ENCODE peak calls at places on chromosomes 2 and 18, in four cellular contexts. V is HepG2, R is K562, Y is GM12878. M is an unnamed sample.

GRCh38 chr2:149040451-149040850 is 2.0 kb downstream of the LYPD6B start:
- DNase-seq in V (peak), R (peak), Y (no peak), M (peak)

GRCh38 chr2:220272656-220273055 is 645.2 kb downstream of the SLC4A3 start:
- DNase-seq in V (no peak), Y (no peak), R (no peak), M (no peak)

GRCh38 chr2:15686643-15687042 is 95.0 kb downstream of the DDX1 start:
- DNase-seq in Y (no peak), R (no peak), V (no peak), M (no peak)

GRCh38 chr18:55320399-55321255 is 267.4 kb downstream of the TCF4 start:
- DNase-seq in Y (no peak), V (no peak), R (no peak), M (no peak)

GRCh38 chr2:16005819-16006536 is 65.6 kb downstream of the MYCN start:
- DNase-seq in V (peak), R (no peak), Y (no peak), M (no peak)

GRCh38 chr18:52312321-52312720 is 27.7 kb upstream of the DCC start:
- DNase-seq in R (no peak), V (no peak), Y (no peak), M (no peak)

GRCh38 chr2:144835634-144836351 is 315.9 kb upstream of the ZEB2 start:
- DNase-seq in V (no peak), R (no peak), Y (no peak), M (no peak)

GRCh38 chr2:33375054-33375453 is 101.4 kb upstream of the RASGRP3 start:
- DNase-seq in Y (no peak), V (no peak), R (no peak), M (no peak)

GRCh38 chr18:49694402-49694801 is 118.9 kb downstream of the ACAA2 start:
- DNase-seq in Y (no peak), R (no peak), V (no peak), M (no peak)

GRCh38 chr2:29114841-29115609 is at the start of gene CLIP4:
- DNase-seq in V (no peak), Y (no peak), R (peak), M (peak)

GRCh38 chr2:39685135-39685534 is 19.4 kb downstream of the TMEM178A start:
- DNase-seq in Y (no peak), V (no peak), R (no peak), M (no peak)

GRCh38 chr2:207432471-207432870 is 97.3 kb upstream of the CREB1 start:
- DNase-seq in Y (no peak), R (no peak), V (no peak), M (no peak)

GRCh38 chr2:239668042-239668441 is 267.2 kb upstream of the HDAC4 start:
- DNase-seq in R (no peak), Y (no peak), V (no peak), M (no peak)

GRCh38 chr18:41197967-41198366 is 757.1 kb upstream of the PIK3C3 start:
- DNase-seq in Y (no peak), R (no peak), V (no peak), M (no peak)
- TF ChIP-seq FOXK2 in Y (no peak), R (no peak), V (no peak), M (no peak)

GRCh38 chr2:1366546-1367134 is 46.6 kb upstream of the TPO start:
- DNase-seq in V (no peak), Y (no peak), R (no peak), M (no peak)
- TF ChIP-seq FOXM1 in V (no peak), Y (no peak), R (no peak), M (no peak)

GRCh38 chr2:71069376-71069775 is 928 bp downstream of the NAGK start:
- DNase-seq in R (no peak), Y (no peak), V (no peak), M (no peak)

GRCh38 chr2:71068218-71069035 is at the start of gene NAGK:
- DNase-seq in Y (peak), R (peak), V (peak), M (peak)

GRCh38 chr2:71071681-71072398 is 3.4 kb downstream of the NAGK start:
- DNase-seq in Y (peak), R (no peak), V (no peak), M (no peak)

GRCh38 chr2:71072492-71072891 is 4.0 kb downstream of the NAGK start:
- DNase-seq in R (no peak), V (no peak), Y (no peak), M (no peak)

DNA sequence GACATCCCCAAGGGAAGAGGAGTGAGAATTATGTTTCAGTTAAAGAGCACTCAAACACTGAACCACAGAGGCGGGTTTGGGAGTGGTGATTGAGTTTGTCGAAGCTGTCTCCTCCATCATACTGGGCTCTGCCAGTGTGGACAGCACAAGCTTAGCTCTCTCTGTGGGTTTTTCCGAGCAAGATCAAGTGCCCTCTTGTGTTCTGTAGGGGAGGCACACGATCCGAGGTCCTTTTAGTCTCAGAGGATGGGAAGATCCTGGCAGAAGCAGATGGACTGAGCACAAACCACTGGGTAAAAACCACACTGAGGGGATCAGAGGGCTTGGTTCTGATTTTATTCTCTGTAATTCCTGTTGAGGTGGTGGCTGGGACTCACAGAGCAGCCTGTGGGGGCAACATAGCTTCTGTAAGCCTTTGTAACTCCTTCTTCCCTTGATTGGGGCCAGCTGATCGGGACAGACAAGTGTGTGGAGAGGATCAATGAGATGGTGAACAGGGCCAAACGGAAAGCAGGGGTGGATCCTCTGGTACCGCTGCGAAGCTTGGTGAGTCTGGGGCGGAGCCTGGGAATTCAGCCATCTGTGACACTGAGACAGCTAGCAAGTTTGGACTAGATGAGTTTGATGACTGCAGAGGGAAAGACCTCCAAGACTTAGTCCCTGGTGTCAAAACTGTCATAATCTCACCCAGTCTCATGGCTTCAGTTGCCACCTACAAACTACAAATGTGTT is 2.0 kb downstream of the NAGK start:
- DNase-seq in Y (no peak), V (peak), R (no peak), M (peak)
- TF ChIP-seq FOXK2 in Y (no peak), V (no peak), R (no peak), M (no peak)

GRCh38 chr18:7958081-7958896 is 391.2 kb downstream of the PTPRM start:
- DNase-seq in V (no peak), Y (peak), R (no peak), M (no peak)
- TF ChIP-seq FOXM1 in V (no peak), Y (no peak), R (no peak), M (no peak)

M was measured in HEK293T.